ENCODE peak calls at places on chromosomes 5 and 9, in six cellular contexts. One of them, this sample, is unnamed.

GRCh38 chr9:99782962-99783718 is 38.5 kb upstream of the NR4A3 start:
- DNase-seq in NCI-H2171: no peak
- DNase-seq in foreskin fibroblast: no peak
- DNase-seq in T-helper 9 cell: no peak
- DNase-seq in fibroblast of mammary gland: no peak
- DNase-seq in central memory CD4-positive, alpha-beta T cell: no peak
- DNase-seq in this sample: no peak

GRCh38 chr9:75064307-75065025 is 23.5 kb downstream of the NMRK1 start:
- DNase-seq in fibroblast of mammary gland: peak; percentile 78
- DNase-seq in foreskin fibroblast: peak; percentile 58
- DNase-seq in T-helper 9 cell: no peak
- DNase-seq in central memory CD4-positive, alpha-beta T cell: no peak
- DNase-seq in NCI-H2171: peak; percentile 59
- DNase-seq in this sample: peak; percentile 62

GRCh38 chr5:42985129-42986037 is 54.7 kb downstream of the ANXA2R start:
- DNase-seq in NCI-H2171: no peak
- DNase-seq in foreskin fibroblast: peak; percentile 83
- DNase-seq in fibroblast of mammary gland: peak; percentile 89
- DNase-seq in central memory CD4-positive, alpha-beta T cell: no peak
- DNase-seq in T-helper 9 cell: no peak
- DNase-seq in this sample: peak; percentile 86

GRCh38 chr9:120791161-120791560 is 2.1 kb downstream of the FBXW2 start:
- DNase-seq in central memory CD4-positive, alpha-beta T cell: no peak
- DNase-seq in T-helper 9 cell: no peak
- DNase-seq in NCI-H2171: no peak
- DNase-seq in fibroblast of mammary gland: peak; percentile 22
- DNase-seq in foreskin fibroblast: no peak
- DNase-seq in this sample: no peak

GRCh38 chr5:142499591-142500384 is 175.0 kb upstream of the SPRY4 start:
- DNase-seq in T-helper 9 cell: no peak
- DNase-seq in fibroblast of mammary gland: no peak
- DNase-seq in central memory CD4-positive, alpha-beta T cell: no peak
- DNase-seq in foreskin fibroblast: no peak
- DNase-seq in NCI-H2171: peak; percentile 57
- DNase-seq in this sample: no peak

GRCh38 chr5:132065951-132066701 is 5.7 kb downstream of the IL3 start:
- DNase-seq in central memory CD4-positive, alpha-beta T cell: no peak
- DNase-seq in NCI-H2171: no peak
- DNase-seq in fibroblast of mammary gland: no peak
- DNase-seq in T-helper 9 cell: no peak
- DNase-seq in foreskin fibroblast: no peak
- DNase-seq in this sample: no peak

GRCh38 chr5:115807654-115808052 is 8.8 kb downstream of the CDO1 start:
- DNase-seq in central memory CD4-positive, alpha-beta T cell: no peak
- DNase-seq in foreskin fibroblast: no peak
- DNase-seq in T-helper 9 cell: no peak
- DNase-seq in NCI-H2171: no peak
- DNase-seq in fibroblast of mammary gland: peak; percentile 16
- DNase-seq in this sample: no peak

GRCh38 chr9:13480688-13481087 is 201.2 kb upstream of the MPDZ start:
- DNase-seq in central memory CD4-positive, alpha-beta T cell: no peak
- DNase-seq in fibroblast of mammary gland: peak; percentile 64
- DNase-seq in foreskin fibroblast: peak; percentile 2
- DNase-seq in NCI-H2171: no peak
- DNase-seq in T-helper 9 cell: no peak
- DNase-seq in this sample: no peak

GRCh38 chr9:36970007-36970888 is 63.8 kb downstream of the PAX5 start:
- DNase-seq in NCI-H2171: no peak
- DNase-seq in foreskin fibroblast: peak; percentile 6
- DNase-seq in central memory CD4-positive, alpha-beta T cell: no peak
- DNase-seq in T-helper 9 cell: no peak
- DNase-seq in fibroblast of mammary gland: peak; percentile 25
- DNase-seq in this sample: no peak

This sample was measured in choroid plexus epithelial cell.